ENCODE peak calls at places on chromosomes 16 and 17, in six cellular contexts. One of them, this sample, is unnamed. For H3K79me2, the result is how much of the 10 kb centered on the place peaks cover.

GRCh38 chr17:69448431-69449102 is 34.1 kb downstream of the MAP2K6 start:
- DNase-seq in hepatocyte: no peak
- DNase-seq in fibroblast of lung: no peak
- DNase-seq in PC-9: no peak
- DNase-seq in astrocyte: peak
- DNase-seq in neural progenitor cell: peak
- DNase-seq in this sample: no peak

GRCh38 chr16:11552445-11552844 is 34.3 kb downstream of the LITAF start:
- DNase-seq in hepatocyte: no peak
- DNase-seq in fibroblast of lung: peak
- DNase-seq in PC-9: no peak
- DNase-seq in astrocyte: no peak
- DNase-seq in neural progenitor cell: no peak
- DNase-seq in this sample: no peak

GRCh38 chr16:80803341-80804060 is 897 bp downstream of the CDYL2 start:
- DNase-seq in hepatocyte: peak
- DNase-seq in fibroblast of lung: peak
- DNase-seq in PC-9: no peak
- DNase-seq in astrocyte: no peak
- DNase-seq in neural progenitor cell: peak
- DNase-seq in this sample: peak

GRCh38 chr16:68490829-68491575 is 42.7 kb upstream of the SMPD3 start:
- DNase-seq in hepatocyte: peak
- DNase-seq in fibroblast of lung: no peak
- DNase-seq in PC-9: peak
- DNase-seq in astrocyte: peak
- DNase-seq in neural progenitor cell: no peak
- DNase-seq in this sample: peak

GRCh38 chr16:29815032-29815721 is 775 bp upstream of the PAGR1 start:
- DNase-seq in hepatocyte: peak
- DNase-seq in fibroblast of lung: no peak
- DNase-seq in PC-9: no peak
- DNase-seq in astrocyte: no peak
- DNase-seq in neural progenitor cell: peak
- DNase-seq in this sample: no peak

GRCh38 chr17:31413871-31414589 is 22.6 kb downstream of the RAB11FIP4 start:
- DNase-seq in hepatocyte: peak
- DNase-seq in fibroblast of lung: peak
- DNase-seq in PC-9: no peak
- DNase-seq in astrocyte: peak
- DNase-seq in neural progenitor cell: peak
- DNase-seq in this sample: peak

GRCh38 chr16:86956437-86956836 is 360.8 kb downstream of the C16orf95 start:
- DNase-seq in hepatocyte: no peak
- DNase-seq in fibroblast of lung: no peak
- DNase-seq in PC-9: no peak
- DNase-seq in astrocyte: no peak
- DNase-seq in neural progenitor cell: no peak
- DNase-seq in this sample: no peak

GRCh38 chr16:56672761-56673536 is 3.3 kb downstream of the MT1H start:
- DNase-seq in hepatocyte: no peak
- DNase-seq in fibroblast of lung: peak
- DNase-seq in PC-9: no peak
- DNase-seq in astrocyte: no peak
- DNase-seq in neural progenitor cell: no peak
- DNase-seq in this sample: peak

GRCh38 chr17:37292429-37293139 is 83.2 kb upstream of the C17orf78 start:
- DNase-seq in hepatocyte: no peak
- DNase-seq in fibroblast of lung: peak
- DNase-seq in PC-9: no peak
- DNase-seq in astrocyte: no peak
- DNase-seq in neural progenitor cell: no peak
- DNase-seq in this sample: no peak

DNA sequence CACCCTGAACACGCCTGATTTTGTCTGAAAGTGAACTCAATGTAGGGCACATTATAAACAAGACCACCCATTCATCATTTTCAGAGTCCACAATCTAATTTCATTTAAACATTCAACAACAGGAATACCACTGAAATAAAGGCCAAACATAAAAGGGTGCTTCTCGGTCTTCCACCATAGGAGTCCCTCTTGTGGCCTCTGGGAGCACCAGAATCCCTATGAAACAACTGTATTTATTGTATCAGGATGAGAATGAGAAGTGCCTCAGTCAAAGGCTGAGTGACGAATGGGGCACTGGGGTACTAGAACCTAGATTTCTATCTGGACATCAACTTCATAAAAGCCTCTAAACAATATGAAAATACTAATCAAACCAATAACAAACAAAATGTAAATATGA is 40.4 kb downstream of the NXPH3 start:
- DNase-seq in hepatocyte: no peak
- DNase-seq in fibroblast of lung: no peak
- DNase-seq in PC-9: no peak
- DNase-seq in astrocyte: no peak
- DNase-seq in neural progenitor cell: peak
- DNase-seq in this sample: peak
- TF ChIP-seq CTCF in hepatocyte: peak
- TF ChIP-seq CTCF in fibroblast of lung: peak
- TF ChIP-seq CTCF in PC-9: peak
- TF ChIP-seq CTCF in astrocyte: no peak
- TF ChIP-seq CTCF in neural progenitor cell: peak
- TF ChIP-seq CTCF in this sample: peak

DNA sequence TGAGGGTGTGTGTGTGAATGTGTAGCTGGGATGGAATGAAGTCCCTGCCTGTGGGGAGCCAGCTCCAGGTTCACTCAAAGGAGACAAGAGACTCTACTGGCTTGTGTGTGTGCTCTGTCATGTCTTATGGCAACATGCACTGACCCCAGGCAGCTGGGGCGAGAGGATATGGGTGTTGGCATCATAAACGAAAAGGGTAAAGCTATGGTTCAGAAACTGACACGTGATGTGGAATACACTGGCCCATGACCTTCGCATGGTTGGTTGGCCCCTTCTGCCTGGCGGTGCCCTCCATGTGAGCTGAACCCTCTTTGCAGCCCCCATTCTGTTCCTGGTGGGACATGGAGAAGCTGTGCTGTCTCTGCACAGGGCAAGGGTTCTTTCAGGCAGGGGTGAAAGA is 21.9 kb downstream of the ZNF750 start:
- DNase-seq in hepatocyte: no peak
- DNase-seq in fibroblast of lung: no peak
- DNase-seq in PC-9: no peak
- DNase-seq in astrocyte: no peak
- DNase-seq in neural progenitor cell: no peak
- DNase-seq in this sample: no peak
- H3K4me2 ChIP-seq in hepatocyte: no peak
- H3K4me2 ChIP-seq in fibroblast of lung: no peak
- H3K4me2 ChIP-seq in PC-9: no peak
- H3K4me2 ChIP-seq in astrocyte: no peak
- H3K4me2 ChIP-seq in neural progenitor cell: no peak
- H3K4me2 ChIP-seq in this sample: no peak

GRCh38 chr16:2008631-2009301 is 855 bp downstream of the ZNF598 start:
- DNase-seq in hepatocyte: no peak
- DNase-seq in fibroblast of lung: peak
- DNase-seq in PC-9: peak
- DNase-seq in astrocyte: no peak
- DNase-seq in neural progenitor cell: no peak
- DNase-seq in this sample: peak
- H3K79me2 ChIP-seq in hepatocyte: half or more
- H3K79me2 ChIP-seq in fibroblast of lung: half or more
- H3K79me2 ChIP-seq in PC-9: half or more
- H3K79me2 ChIP-seq in astrocyte: half or more
- H3K79me2 ChIP-seq in neural progenitor cell: under half
- H3K79me2 ChIP-seq in this sample: half or more

DNA sequence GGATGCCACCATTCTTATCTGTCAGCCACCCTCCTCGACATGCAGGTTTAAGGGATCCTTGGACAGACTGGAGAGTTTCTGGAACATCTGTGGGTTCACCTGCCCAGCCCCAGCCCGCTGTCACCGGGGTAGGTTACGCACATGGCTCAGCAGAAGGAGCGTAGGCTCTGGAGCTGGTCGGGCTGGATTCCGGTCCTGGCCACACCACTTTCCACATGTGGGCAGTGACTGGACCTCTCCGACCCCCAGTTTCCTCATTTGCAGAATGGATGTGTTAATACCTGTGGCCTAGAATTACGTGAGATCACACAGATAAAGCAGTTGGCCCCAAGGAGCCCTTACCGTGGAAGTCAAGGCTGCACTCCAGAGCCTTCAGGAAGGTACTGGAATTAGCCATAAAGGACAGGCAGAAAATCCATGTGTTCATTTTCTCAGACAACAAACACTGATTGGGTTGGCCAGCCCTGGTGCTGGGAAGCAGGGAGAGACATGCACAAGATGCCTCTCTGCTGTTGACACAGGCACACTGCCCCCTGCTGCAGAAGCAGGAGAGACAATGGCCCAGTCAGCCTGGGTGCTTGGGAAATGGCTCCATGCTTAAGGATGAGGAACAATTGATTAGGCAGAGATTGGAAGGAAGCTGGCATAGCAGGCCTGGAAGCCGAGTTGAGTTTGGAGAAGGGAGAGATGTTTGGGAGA is 58.8 kb downstream of the SF3B3 start:
- DNase-seq in hepatocyte: no peak
- DNase-seq in fibroblast of lung: no peak
- DNase-seq in PC-9: peak
- DNase-seq in astrocyte: no peak
- DNase-seq in neural progenitor cell: peak
- DNase-seq in this sample: no peak
- TF ChIP-seq CTCF in hepatocyte: peak
- TF ChIP-seq CTCF in fibroblast of lung: peak
- TF ChIP-seq CTCF in PC-9: peak
- TF ChIP-seq CTCF in astrocyte: no peak
- TF ChIP-seq CTCF in neural progenitor cell: peak
- TF ChIP-seq CTCF in this sample: peak

GRCh38 chr17:57938061-57938502 is 17.1 kb downstream of the CUEDC1 start:
- DNase-seq in hepatocyte: peak
- DNase-seq in fibroblast of lung: no peak
- DNase-seq in PC-9: no peak
- DNase-seq in astrocyte: no peak
- DNase-seq in neural progenitor cell: no peak
- DNase-seq in this sample: no peak
- H3K4me2 ChIP-seq in hepatocyte: no peak
- H3K4me2 ChIP-seq in fibroblast of lung: no peak
- H3K4me2 ChIP-seq in PC-9: no peak
- H3K4me2 ChIP-seq in astrocyte: no peak
- H3K4me2 ChIP-seq in neural progenitor cell: no peak
- H3K4me2 ChIP-seq in this sample: no peak

DNA sequence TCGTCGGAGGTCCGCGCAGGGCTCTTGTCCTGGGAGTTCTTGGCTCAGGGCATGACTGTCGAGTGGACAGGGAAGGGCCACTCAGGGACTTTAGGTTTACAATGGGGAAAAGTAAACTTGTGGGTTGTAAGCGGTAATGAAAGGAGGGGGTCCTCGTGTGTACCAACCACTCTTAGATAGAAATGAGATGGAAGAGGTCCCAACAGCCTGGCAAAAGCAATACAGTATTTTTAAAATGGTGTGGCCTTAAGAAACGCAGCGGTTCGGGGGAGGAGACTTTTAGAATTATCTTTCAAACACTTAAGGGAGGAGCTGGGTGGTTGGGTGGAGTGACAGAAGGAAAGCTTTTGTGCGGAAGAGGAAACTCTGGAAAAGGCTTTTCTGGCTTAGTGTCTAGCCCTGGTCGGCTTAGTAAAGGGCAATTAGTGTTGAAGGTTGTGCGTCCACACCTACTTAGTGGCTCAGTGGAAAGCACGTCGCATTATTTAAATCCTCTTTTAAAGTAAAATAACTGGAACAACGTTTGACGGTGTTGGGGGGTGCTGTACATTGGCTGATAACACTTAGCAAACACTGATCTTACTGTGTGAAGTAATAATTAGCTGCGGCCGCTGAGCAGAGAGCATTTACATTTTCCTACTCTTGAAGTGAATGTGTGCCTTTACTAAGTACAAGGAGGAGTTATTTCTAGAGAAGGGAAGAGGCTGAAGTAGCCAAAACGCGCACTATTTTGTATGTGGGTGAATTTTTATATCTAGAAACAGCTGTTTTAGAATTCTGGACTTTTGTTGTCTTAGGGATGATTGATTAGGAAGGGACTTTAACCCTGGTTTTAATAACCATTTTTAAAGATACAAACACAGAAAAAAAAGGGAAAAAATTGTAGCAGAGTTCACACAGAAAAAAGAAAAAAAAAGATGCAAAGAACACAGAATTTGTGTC is 1.0 kb downstream of the WSB1 start:
- DNase-seq in hepatocyte: peak
- DNase-seq in fibroblast of lung: peak
- DNase-seq in PC-9: peak
- DNase-seq in astrocyte: peak
- DNase-seq in neural progenitor cell: peak
- DNase-seq in this sample: peak
- H3K79me2 ChIP-seq in hepatocyte: half or more
- H3K79me2 ChIP-seq in fibroblast of lung: half or more
- H3K79me2 ChIP-seq in PC-9: half or more
- H3K79me2 ChIP-seq in astrocyte: half or more
- H3K79me2 ChIP-seq in neural progenitor cell: half or more
- H3K79me2 ChIP-seq in this sample: half or more

GRCh38 chr17:29038511-29039300 is 4.2 kb upstream of the PIPOX start:
- DNase-seq in hepatocyte: no peak
- DNase-seq in fibroblast of lung: no peak
- DNase-seq in PC-9: no peak
- DNase-seq in astrocyte: peak
- DNase-seq in neural progenitor cell: peak
- DNase-seq in this sample: no peak

GRCh38 chr17:29039764-29040598 is 3.0 kb upstream of the PIPOX start:
- DNase-seq in hepatocyte: peak
- DNase-seq in fibroblast of lung: peak
- DNase-seq in PC-9: no peak
- DNase-seq in astrocyte: peak
- DNase-seq in neural progenitor cell: peak
- DNase-seq in this sample: peak

GRCh38 chr17:29037739-29038465 is 5.0 kb upstream of the PIPOX start:
- DNase-seq in hepatocyte: no peak
- DNase-seq in fibroblast of lung: no peak
- DNase-seq in PC-9: no peak
- DNase-seq in astrocyte: no peak
- DNase-seq in neural progenitor cell: no peak
- DNase-seq in this sample: no peak

GRCh38 chr17:29034510-29034909 is 8.4 kb upstream of the PIPOX start:
- DNase-seq in hepatocyte: no peak
- DNase-seq in fibroblast of lung: no peak
- DNase-seq in PC-9: no peak
- DNase-seq in astrocyte: no peak
- DNase-seq in neural progenitor cell: no peak
- DNase-seq in this sample: no peak

DNA sequence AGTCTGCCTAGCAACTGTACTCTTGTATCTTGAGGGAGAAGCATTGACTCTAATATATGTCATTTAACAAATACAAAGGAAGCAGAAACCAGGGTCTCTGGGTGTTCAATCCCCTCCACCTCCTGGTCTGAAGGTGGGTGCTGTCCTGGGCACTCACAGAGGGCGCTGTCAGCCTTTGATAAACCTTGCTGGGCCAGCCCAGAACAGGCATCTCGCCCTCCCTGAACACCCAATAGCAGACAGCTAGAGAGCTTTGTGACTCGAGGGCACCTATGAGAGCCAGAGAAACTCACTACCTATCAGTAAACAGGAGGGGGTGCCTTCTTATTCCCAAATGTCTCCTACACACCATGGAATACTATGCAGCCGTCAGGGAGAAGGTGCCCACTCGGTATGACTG is 6.4 kb upstream of the PIPOX start:
- DNase-seq in hepatocyte: no peak
- DNase-seq in fibroblast of lung: no peak
- DNase-seq in PC-9: no peak
- DNase-seq in astrocyte: no peak
- DNase-seq in neural progenitor cell: no peak
- DNase-seq in this sample: no peak
- TF ChIP-seq CTCF in hepatocyte: no peak
- TF ChIP-seq CTCF in fibroblast of lung: no peak
- TF ChIP-seq CTCF in PC-9: no peak
- TF ChIP-seq CTCF in astrocyte: no peak
- TF ChIP-seq CTCF in neural progenitor cell: no peak
- TF ChIP-seq CTCF in this sample: no peak